ENCODE peak calls at places on chromosomes 4 and X, in six cellular contexts. N is PC-3, D is choroid plexus epithelial cell, I is esophagus muscularis mucosa, S is astrocyte of the spinal cord, T is adrenal gland. A is an unnamed sample.

GRCh38 chr4:100590308-100590707 is 72.5 kb upstream of the EMCN start:
- DNase-seq in N (no peak), D (no peak), I (no peak), S (no peak), T (no peak), A (no peak)

GRCh38 chr4:69689530-69690111 is 36.6 kb upstream of the UGT2A1 start:
- DNase-seq in N (peak; percentile 72), D (peak; percentile 72), I (no peak), S (peak; percentile 57), T (no peak), A (no peak)

GRCh38 chrX:96314974-96315373 is 369.7 kb upstream of the DIAPH2 start:
- DNase-seq in N (peak; percentile 66), D (peak; percentile 5), I (no peak), S (peak; percentile 38), T (no peak), A (no peak)

GRCh38 chr4:185304944-185305690 is 90.6 kb downstream of the LRP2BP start:
- DNase-seq in N (peak; percentile 59), D (peak; percentile 41), I (no peak), S (peak; percentile 29), T (no peak), A (no peak)

GRCh38 chr4:173821031-173821430 is 291.0 kb upstream of the HAND2 start:
- DNase-seq in N (no peak), D (no peak), I (no peak), S (peak; percentile 40), T (no peak), A (no peak)

GRCh38 chr4:56655209-56655626 is 25.9 kb downstream of the HOPX start:
- DNase-seq in N (peak; percentile 14), D (no peak), I (no peak), S (peak; percentile 49), T (peak; percentile 34), A (peak; percentile 72)

GRCh38 chr4:139817657-139818452 is 152.2 kb downstream of the MGST2 start:
- DNase-seq in N (no peak), D (no peak), I (no peak), S (no peak), T (no peak), A (peak; percentile 45)

GRCh38 chr4:99462875-99463464 is 27.8 kb upstream of the ADH7 start:
- DNase-seq in N (peak; percentile 75), D (peak; percentile 88), I (no peak), S (peak; percentile 76), T (peak; percentile 52), A (peak; percentile 53)

GRCh38 chr4:137363496-137363895 is 168.8 kb downstream of the PCDH18 start:
- DNase-seq in N (no peak), D (peak; percentile 37), I (no peak), S (no peak), T (no peak), A (no peak)

GRCh38 chr4:168451744-168452394 is 28.4 kb downstream of the DDX60L start:
- DNase-seq in N (peak; percentile 84), D (peak; percentile 89), I (no peak), S (peak; percentile 70), T (no peak), A (no peak)

GRCh38 chrX:84721416-84721815 is 219.2 kb upstream of the HDX start:
- DNase-seq in N (no peak), D (no peak), I (no peak), S (no peak), T (no peak), A (no peak)

GRCh38 chr4:28310926-28311325 is 1450.3 kb downstream of the STIM2 start:
- DNase-seq in N (no peak), D (no peak), I (no peak), S (no peak), T (no peak), A (no peak)

GRCh38 chrX:101619336-101619735 is 1.5 kb upstream of the ARMCX6 start:
- DNase-seq in N (peak; percentile 8), D (peak; percentile 18), I (no peak), S (peak; percentile 18), T (peak; percentile 30), A (no peak)

GRCh38 chr4:106315476-106315967 is 487 bp downstream of the TBCK start:
- DNase-seq in N (peak; percentile 91), D (peak; percentile 31), I (no peak), S (peak; percentile 24), T (no peak), A (no peak)

GRCh38 chrX:13130776-13131175 is 86.4 kb upstream of the FAM9C start:
- DNase-seq in N (no peak), D (no peak), I (no peak), S (no peak), T (no peak), A (no peak)

GRCh38 chr4:26218677-26219181 is 102.1 kb upstream of the RBPJ start:
- DNase-seq in N (no peak), D (no peak), I (no peak), S (no peak), T (no peak), A (no peak)

GRCh38 chr4:10456270-10457254 is 664 bp downstream of the ZNF518B start:
- DNase-seq in N (peak; percentile 37), D (peak; percentile 72), I (no peak), S (peak; percentile 54), T (peak; percentile 52), A (no peak)

GRCh38 chr4:54227261-54228063 is 1.6 kb upstream of the PDGFRA start:
- DNase-seq in N (peak; percentile 48), D (peak; percentile 80), I (no peak), S (peak; percentile 84), T (no peak), A (no peak)

GRCh38 chr4:99816611-99817309 is at the start of gene DAPP1:
- DNase-seq in N (peak; percentile 89), D (no peak), I (no peak), S (no peak), T (peak; percentile 33), A (no peak)

GRCh38 chrX:85897376-85898110 is 149.8 kb downstream of the CHM start:
- DNase-seq in N (no peak), D (no peak), I (no peak), S (no peak), T (peak; percentile 27), A (no peak)

GRCh38 chr4:126306152-126306869 is 991.6 kb downstream of the FAT4 start:
- DNase-seq in N (no peak), D (peak; percentile 5), I (no peak), S (no peak), T (no peak), A (no peak)

GRCh38 chr4:182189107-182189878 is 53.9 kb upstream of the TENM3 start:
- DNase-seq in N (peak; percentile 18), D (peak; percentile 68), I (no peak), S (peak; percentile 91), T (peak; percentile 65), A (no peak)

GRCh38 chr4:6116696-6117285 is 83.6 kb downstream of the JAKMIP1 start:
- DNase-seq in N (no peak), D (no peak), I (no peak), S (no peak), T (no peak), A (peak; percentile 51)

DNA sequence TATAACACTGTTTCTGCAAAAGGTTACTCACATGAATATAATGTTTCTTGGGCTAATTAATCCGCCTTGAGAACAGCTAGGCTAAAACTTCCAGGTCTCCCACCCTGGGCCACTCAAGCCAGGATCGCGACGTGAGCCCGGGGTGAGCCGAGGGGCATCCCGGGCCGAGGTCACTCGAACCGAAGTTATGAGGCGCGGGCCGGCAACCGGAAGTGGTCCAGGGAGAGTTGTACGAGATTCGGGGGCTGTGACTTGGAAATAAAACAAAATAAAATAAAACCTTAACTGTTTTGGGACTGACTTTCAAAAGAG is 317 bp downstream of the CMC4 start:
- DNase-seq in N (no peak), D (no peak), I (no peak), S (no peak), T (no peak), A (no peak)
- H3K4me3 ChIP-seq in N (peak overlapping the region; percentile 83), D (peak overlapping the region; percentile 75), I (peak overlapping the region; percentile 70), S (peak overlapping the region; percentile 58), T (peak overlapping the region; percentile 59), A (peak overlapping the region; percentile 62)

GRCh38 chr4:107444-108429 is 16.6 kb upstream of the ZNF718 start:
- DNase-seq in N (no peak), D (no peak), I (no peak), S (no peak), T (no peak), A (no peak)
- H3K4me3 ChIP-seq in N (no peak overlapping the region), D (no peak overlapping the region), I (peak overlapping the region; percentile 59), S (no peak overlapping the region), T (peak overlapping the region; percentile 43), A (peak overlapping the region; percentile 34)

GRCh38 chr4:38745881-38746280 is 36.9 kb downstream of the TLR10 start:
- DNase-seq in N (no peak), D (no peak), I (no peak), S (no peak), T (no peak), A (no peak)

GRCh38 chr4:38747629-38748028 is 35.2 kb downstream of the TLR10 start:
- DNase-seq in N (no peak), D (no peak), I (no peak), S (no peak), T (no peak), A (no peak)

GRCh38 chr4:38739438-38739837 is 43.4 kb downstream of the TLR10 start:
- DNase-seq in N (no peak), D (no peak), I (no peak), S (no peak), T (no peak), A (no peak)

GRCh38 chr4:38740303-38740702 is 42.5 kb downstream of the TLR10 start:
- DNase-seq in N (no peak), D (no peak), I (no peak), S (no peak), T (no peak), A (no peak)

DNA sequence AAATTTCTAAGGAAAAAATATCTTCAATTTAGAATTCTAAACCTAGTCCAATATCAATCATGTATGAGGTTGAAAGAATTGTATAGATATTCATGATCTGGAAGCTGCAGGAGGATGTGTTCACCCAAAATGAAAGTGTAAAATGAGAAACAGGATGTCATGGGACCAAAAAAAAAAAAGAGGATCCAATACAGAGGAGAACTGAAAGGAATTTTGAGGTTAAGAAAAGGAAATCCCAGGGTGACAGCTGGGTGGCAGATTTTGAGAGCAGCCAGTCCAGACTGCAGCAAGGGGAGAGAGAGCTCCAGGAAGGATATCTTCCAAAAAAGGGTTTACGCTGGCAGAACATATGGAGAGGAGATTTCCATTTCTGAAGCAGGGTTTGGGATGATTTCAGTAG is 38.9 kb downstream of the TLR10 start:
- DNase-seq in N (no peak), D (peak; percentile 49), I (no peak), S (no peak), T (no peak), A (no peak)
- H3K4me3 ChIP-seq in N (no peak overlapping the region), D (no peak overlapping the region), I (no peak overlapping the region), S (no peak overlapping the region), T (peak overlapping the region; percentile 30), A (no peak overlapping the region)

GRCh38 chrX:53321943-53322497 is 40.6 kb upstream of the IQSEC2 start:
- DNase-seq in N (no peak), D (no peak), I (no peak), S (no peak), T (no peak), A (no peak)
- H3K4me3 ChIP-seq in N (no peak overlapping the region), D (no peak overlapping the region), I (no peak overlapping the region), S (no peak overlapping the region), T (no peak overlapping the region), A (no peak overlapping the region)

GRCh38 chr4:30720656-30721352 is 635 bp downstream of the PCDH7 start:
- DNase-seq in N (peak; percentile 21), D (peak; percentile 44), I (no peak), S (peak; percentile 53), T (no peak), A (peak; percentile 47)
- H3K4me3 ChIP-seq in N (peak overlapping the region; percentile 79), D (peak overlapping the region; percentile 70), I (peak overlapping the region; percentile 84), S (peak overlapping the region; percentile 54), T (peak overlapping the region; percentile 48), A (peak overlapping the region; percentile 75)

A was measured in dorsolateral prefrontal cortex.